ENCODE peak calls at places on chromosome 2, in nine cellular contexts. I is stimulated activated CD4-positive, alpha-beta T cell treated with anti-CD3 and anti-CD28 coated beads, TNF-alpha, amount 100 ng/mL, for 1 hour; U is ELR; Z is lower leg skin; G is iPS-NIHi11; R is NCI-H446; N is A172; Q is transverse colon; K is OCI-LY7. E is an unnamed sample.

GRCh38 chr2:106026271-106027190 is 167.6 kb downstream of the UXS1 start:
- DNase-seq in I (no peak), U (no peak), Z (no peak), G (no peak), R (no peak), N (no peak), Q (no peak), K (no peak), E (no peak)

GRCh38 chr2:22375094-22375493 is 1009.9 kb upstream of the KLHL29 start:
- DNase-seq in I (no peak), U (no peak), Z (no peak), G (peak; percentile 17), R (peak; percentile 21), N (no peak), Q (no peak), K (no peak), E (no peak)

GRCh38 chr2:181678033-181678586 is 2.2 kb downstream of the NEUROD1 start:
- DNase-seq in I (peak; percentile 7), U (peak; percentile 66), Z (no peak), G (peak; percentile 79), R (peak; percentile 69), N (peak; percentile 13), Q (peak; percentile 24), K (no peak), E (peak; percentile 7)

GRCh38 chr2:18413794-18414396 is 146.6 kb downstream of the RDH14 start:
- DNase-seq in I (no peak), U (peak; percentile 86), Z (no peak), G (peak; percentile 12), R (peak; percentile 42), N (peak; percentile 83), Q (no peak), K (no peak), E (peak; percentile 37)

GRCh38 chr2:8803658-8804379 is 33.6 kb downstream of the KIDINS220 start:
- DNase-seq in I (no peak), U (peak; percentile 93), Z (no peak), G (peak; percentile 47), R (peak; percentile 45), N (peak; percentile 92), Q (peak; percentile 55), K (no peak), E (peak; percentile 50)

GRCh38 chr2:208356846-208357574 is 49.6 kb upstream of the PTH2R start:
- DNase-seq in I (no peak), U (peak; percentile 13), Z (no peak), G (no peak), R (no peak), N (no peak), Q (no peak), K (no peak), E (no peak)

GRCh38 chr2:85017436-85018048 is 46.6 kb downstream of the KCMF1 start:
- DNase-seq in I (no peak), U (peak; percentile 53), Z (no peak), G (no peak), R (no peak), N (peak; percentile 23), Q (no peak), K (peak; percentile 9), E (no peak)

GRCh38 chr2:42327125-42327524 is 33.9 kb downstream of the COX7A2L start:
- DNase-seq in I (no peak), U (no peak), Z (no peak), G (no peak), R (no peak), N (no peak), Q (no peak), K (no peak), E (no peak)

E was measured in AG09309.